ENCODE peak calls at places on chromosome 1, in five cellular contexts. One of them, this sample, is unnamed.

GRCh38 chr1:205356424-205357151 is at the start of gene KLHDC8A:
- DNase-seq in esophagus squamous epithelium: no peak
- DNase-seq in CD4-positive, alpha-beta T cell: no peak
- DNase-seq in transverse colon: no peak
- DNase-seq in osteoblast: no peak
- DNase-seq in this sample: no peak

GRCh38 chr1:98049370-98050115 is 128.7 kb upstream of the DPYD start:
- DNase-seq in esophagus squamous epithelium: no peak
- DNase-seq in CD4-positive, alpha-beta T cell: no peak
- DNase-seq in transverse colon: no peak
- DNase-seq in osteoblast: peak; percentile 81
- DNase-seq in this sample: no peak

GRCh38 chr1:34083974-34084373 is 81.1 kb downstream of the CSMD2 start:
- DNase-seq in esophagus squamous epithelium: no peak
- DNase-seq in CD4-positive, alpha-beta T cell: no peak
- DNase-seq in transverse colon: no peak
- DNase-seq in osteoblast: no peak
- DNase-seq in this sample: no peak

GRCh38 chr1:205766038-205766437 is 9.2 kb downstream of the RAB29 start:
- DNase-seq in esophagus squamous epithelium: no peak
- DNase-seq in CD4-positive, alpha-beta T cell: no peak
- DNase-seq in transverse colon: no peak
- DNase-seq in osteoblast: peak; percentile 76
- DNase-seq in this sample: no peak

GRCh38 chr1:98706173-98706848 is 44.8 kb downstream of the SNX7 start:
- DNase-seq in esophagus squamous epithelium: no peak
- DNase-seq in CD4-positive, alpha-beta T cell: no peak
- DNase-seq in transverse colon: no peak
- DNase-seq in osteoblast: peak; percentile 8
- DNase-seq in this sample: no peak

GRCh38 chr1:3034162-3034561 is 12.9 kb downstream of the ACTRT2 start:
- DNase-seq in esophagus squamous epithelium: no peak
- DNase-seq in CD4-positive, alpha-beta T cell: no peak
- DNase-seq in transverse colon: no peak
- DNase-seq in osteoblast: peak; percentile 31
- DNase-seq in this sample: no peak

GRCh38 chr1:40532844-40533424 is 1.5 kb downstream of the ZNF684 start:
- DNase-seq in esophagus squamous epithelium: no peak
- DNase-seq in CD4-positive, alpha-beta T cell: no peak
- DNase-seq in transverse colon: peak; percentile 21
- DNase-seq in osteoblast: peak; percentile 62
- DNase-seq in this sample: no peak

GRCh38 chr1:235923466-235924008 is 56.8 kb upstream of the LYST start:
- DNase-seq in esophagus squamous epithelium: no peak
- DNase-seq in CD4-positive, alpha-beta T cell: peak; percentile 27
- DNase-seq in transverse colon: peak; percentile 72
- DNase-seq in osteoblast: no peak
- DNase-seq in this sample: no peak

GRCh38 chr1:145961425-145962156 is 2.8 kb downstream of the ANKRD34A start:
- DNase-seq in esophagus squamous epithelium: no peak
- DNase-seq in CD4-positive, alpha-beta T cell: peak; percentile 35
- DNase-seq in transverse colon: peak; percentile 63
- DNase-seq in osteoblast: peak; percentile 82
- DNase-seq in this sample: no peak

GRCh38 chr1:42163114-42163513 is 1.4 kb downstream of the GUCA2A start:
- DNase-seq in esophagus squamous epithelium: no peak
- DNase-seq in CD4-positive, alpha-beta T cell: no peak
- DNase-seq in transverse colon: no peak
- DNase-seq in osteoblast: peak; percentile 79
- DNase-seq in this sample: no peak

GRCh38 chr1:222616535-222616934 is 1.4 kb upstream of the MIA3 start:
- DNase-seq in esophagus squamous epithelium: no peak
- DNase-seq in CD4-positive, alpha-beta T cell: no peak
- DNase-seq in transverse colon: no peak
- DNase-seq in osteoblast: peak; percentile 95
- DNase-seq in this sample: no peak

GRCh38 chr1:180248731-180249681 is 18.9 kb downstream of the LHX4 start:
- DNase-seq in esophagus squamous epithelium: no peak
- DNase-seq in CD4-positive, alpha-beta T cell: no peak
- DNase-seq in transverse colon: no peak
- DNase-seq in osteoblast: peak; percentile 82
- DNase-seq in this sample: no peak

GRCh38 chr1:160774886-160775719 is 20.9 kb upstream of the LY9 start:
- DNase-seq in esophagus squamous epithelium: no peak
- DNase-seq in CD4-positive, alpha-beta T cell: no peak
- DNase-seq in transverse colon: no peak
- DNase-seq in osteoblast: no peak
- DNase-seq in this sample: no peak

GRCh38 chr1:230119340-230119739 is 52.3 kb downstream of the GALNT2 start:
- DNase-seq in esophagus squamous epithelium: no peak
- DNase-seq in CD4-positive, alpha-beta T cell: no peak
- DNase-seq in transverse colon: no peak
- DNase-seq in osteoblast: no peak
- DNase-seq in this sample: no peak

GRCh38 chr1:33099290-33100118 is 18.6 kb downstream of the AZIN2 start:
- DNase-seq in esophagus squamous epithelium: no peak
- DNase-seq in CD4-positive, alpha-beta T cell: peak; percentile 78
- DNase-seq in transverse colon: peak; percentile 63
- DNase-seq in osteoblast: peak; percentile 95
- DNase-seq in this sample: peak; percentile 85

GRCh38 chr1:243924188-243924587 is 74.1 kb upstream of the AKT3 start:
- DNase-seq in esophagus squamous epithelium: no peak
- DNase-seq in CD4-positive, alpha-beta T cell: no peak
- DNase-seq in transverse colon: no peak
- DNase-seq in osteoblast: no peak
- DNase-seq in this sample: no peak

GRCh38 chr1:33902486-33903209 is 38.8 kb downstream of the HMGB4 start:
- DNase-seq in esophagus squamous epithelium: no peak
- DNase-seq in CD4-positive, alpha-beta T cell: no peak
- DNase-seq in transverse colon: no peak
- DNase-seq in osteoblast: no peak
- DNase-seq in this sample: peak; percentile 53

GRCh38 chr1:151510957-151511635 is at the start of gene CGN:
- DNase-seq in esophagus squamous epithelium: no peak
- DNase-seq in CD4-positive, alpha-beta T cell: peak; percentile 84
- DNase-seq in transverse colon: peak; percentile 93
- DNase-seq in osteoblast: peak; percentile 90
- DNase-seq in this sample: peak; percentile 87

GRCh38 chr1:107724648-107725047 is 240.3 kb downstream of the VAV3 start:
- DNase-seq in esophagus squamous epithelium: no peak
- DNase-seq in CD4-positive, alpha-beta T cell: no peak
- DNase-seq in transverse colon: no peak
- DNase-seq in osteoblast: peak; percentile 19
- DNase-seq in this sample: no peak

GRCh38 chr1:32954183-32954582 is 10.4 kb downstream of the RNF19B start:
- DNase-seq in esophagus squamous epithelium: no peak
- DNase-seq in CD4-positive, alpha-beta T cell: no peak
- DNase-seq in transverse colon: no peak
- DNase-seq in osteoblast: no peak
- DNase-seq in this sample: no peak

GRCh38 chr1:41806472-41807155 is 112.1 kb downstream of the HIVEP3 start:
- DNase-seq in esophagus squamous epithelium: no peak
- DNase-seq in CD4-positive, alpha-beta T cell: no peak
- DNase-seq in transverse colon: no peak
- DNase-seq in osteoblast: no peak
- DNase-seq in this sample: no peak

GRCh38 chr1:160205974-160206369 is 788 bp downstream of the PEA15 start:
- DNase-seq in esophagus squamous epithelium: no peak
- DNase-seq in CD4-positive, alpha-beta T cell: peak; percentile 35
- DNase-seq in transverse colon: peak; percentile 47
- DNase-seq in osteoblast: peak; percentile 96
- DNase-seq in this sample: no peak

GRCh38 chr1:163131981-163132380 is 62.8 kb downstream of the RGS4 start:
- DNase-seq in esophagus squamous epithelium: no peak
- DNase-seq in CD4-positive, alpha-beta T cell: no peak
- DNase-seq in transverse colon: no peak
- DNase-seq in osteoblast: no peak
- DNase-seq in this sample: no peak

GRCh38 chr1:77412069-77412793 is 130.4 kb downstream of the AK5 start:
- DNase-seq in esophagus squamous epithelium: no peak
- DNase-seq in CD4-positive, alpha-beta T cell: no peak
- DNase-seq in transverse colon: no peak
- DNase-seq in osteoblast: no peak
- DNase-seq in this sample: no peak

GRCh38 chr1:63663873-63664272 is 70.7 kb downstream of the PGM1 start:
- DNase-seq in esophagus squamous epithelium: no peak
- DNase-seq in CD4-positive, alpha-beta T cell: no peak
- DNase-seq in transverse colon: no peak
- DNase-seq in osteoblast: peak; percentile 77
- DNase-seq in this sample: no peak

GRCh38 chr1:100927276-100927675 is 31.4 kb downstream of the SLC30A7 start:
- DNase-seq in esophagus squamous epithelium: no peak
- DNase-seq in CD4-positive, alpha-beta T cell: peak; percentile 65
- DNase-seq in transverse colon: no peak
- DNase-seq in osteoblast: no peak
- DNase-seq in this sample: no peak

GRCh38 chr1:69076631-69077030 is 491.1 kb upstream of the LRRC7 start:
- DNase-seq in esophagus squamous epithelium: no peak
- DNase-seq in CD4-positive, alpha-beta T cell: no peak
- DNase-seq in transverse colon: no peak
- DNase-seq in osteoblast: no peak
- DNase-seq in this sample: no peak

DNA sequence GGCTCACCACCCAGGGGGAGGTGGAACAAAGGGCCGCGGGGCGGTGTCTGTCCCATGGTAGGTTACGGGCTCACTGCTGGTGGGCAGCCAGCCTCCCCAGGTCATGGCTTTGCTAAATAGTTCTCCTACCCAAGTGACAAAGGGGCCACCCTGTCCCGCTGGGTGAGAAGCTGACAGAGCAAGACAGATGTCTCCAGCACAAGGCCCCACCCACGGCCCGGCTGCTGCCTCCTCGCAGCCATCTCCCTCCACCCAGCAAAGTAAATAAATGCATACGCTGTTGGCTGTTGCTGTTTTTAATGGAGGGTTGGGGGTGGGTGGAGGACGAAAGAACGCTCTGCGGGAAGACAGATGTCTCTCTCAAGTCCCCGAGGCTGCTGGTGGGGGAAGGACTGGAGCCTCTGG is 9.1 kb upstream of the GPR153 start:
- DNase-seq in esophagus squamous epithelium: no peak
- DNase-seq in CD4-positive, alpha-beta T cell: no peak
- DNase-seq in transverse colon: peak; percentile 76
- DNase-seq in osteoblast: no peak
- DNase-seq in this sample: no peak
- H3K27ac ChIP-seq in esophagus squamous epithelium: no peak overlapping the region
- H3K27ac ChIP-seq in CD4-positive, alpha-beta T cell: no peak overlapping the region
- H3K27ac ChIP-seq in transverse colon: peak overlapping the region; percentile 81
- H3K27ac ChIP-seq in osteoblast: no peak overlapping the region
- H3K27ac ChIP-seq in this sample: no peak overlapping the region

DNA sequence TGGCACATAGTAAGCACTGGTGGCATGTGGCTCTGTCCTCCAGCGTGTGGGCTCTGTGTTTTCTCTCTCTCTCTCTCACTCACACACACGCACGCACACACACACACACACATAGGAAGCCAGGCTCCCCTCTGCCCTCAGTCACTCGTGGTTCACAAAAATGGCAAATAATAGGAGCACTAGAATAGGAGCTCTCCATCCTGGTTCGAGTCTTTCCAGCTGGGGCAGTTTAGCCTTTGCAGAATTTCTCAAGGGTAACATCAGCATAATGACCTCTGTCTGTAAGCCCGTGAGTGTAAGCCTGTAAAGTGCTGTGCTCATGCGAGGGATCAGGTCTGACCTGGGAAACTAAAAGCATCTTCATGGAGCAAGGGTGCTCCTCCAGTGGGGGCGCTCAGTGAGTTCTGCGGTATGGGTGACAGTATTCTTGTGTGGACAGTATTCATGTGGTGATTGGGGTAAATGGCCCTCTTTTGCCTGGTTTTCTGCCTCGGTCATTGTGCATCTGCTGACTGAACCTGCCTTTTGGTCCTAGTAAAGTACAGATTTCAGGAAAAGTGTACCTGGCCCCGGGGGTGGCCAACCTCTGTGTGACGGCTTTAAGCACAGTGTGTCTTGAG is 839 bp upstream of the ZC3H12A start:
- DNase-seq in esophagus squamous epithelium: no peak
- DNase-seq in CD4-positive, alpha-beta T cell: peak; percentile 57
- DNase-seq in transverse colon: no peak
- DNase-seq in osteoblast: peak; percentile 92
- DNase-seq in this sample: no peak
- H3K27ac ChIP-seq in esophagus squamous epithelium: peak overlapping the region; percentile 96
- H3K27ac ChIP-seq in CD4-positive, alpha-beta T cell: peak overlapping the region; percentile 79
- H3K27ac ChIP-seq in transverse colon: peak overlapping the region; percentile 97
- H3K27ac ChIP-seq in osteoblast: peak overlapping the region; percentile 35
- H3K27ac ChIP-seq in this sample: peak overlapping the region; percentile 98

DNA sequence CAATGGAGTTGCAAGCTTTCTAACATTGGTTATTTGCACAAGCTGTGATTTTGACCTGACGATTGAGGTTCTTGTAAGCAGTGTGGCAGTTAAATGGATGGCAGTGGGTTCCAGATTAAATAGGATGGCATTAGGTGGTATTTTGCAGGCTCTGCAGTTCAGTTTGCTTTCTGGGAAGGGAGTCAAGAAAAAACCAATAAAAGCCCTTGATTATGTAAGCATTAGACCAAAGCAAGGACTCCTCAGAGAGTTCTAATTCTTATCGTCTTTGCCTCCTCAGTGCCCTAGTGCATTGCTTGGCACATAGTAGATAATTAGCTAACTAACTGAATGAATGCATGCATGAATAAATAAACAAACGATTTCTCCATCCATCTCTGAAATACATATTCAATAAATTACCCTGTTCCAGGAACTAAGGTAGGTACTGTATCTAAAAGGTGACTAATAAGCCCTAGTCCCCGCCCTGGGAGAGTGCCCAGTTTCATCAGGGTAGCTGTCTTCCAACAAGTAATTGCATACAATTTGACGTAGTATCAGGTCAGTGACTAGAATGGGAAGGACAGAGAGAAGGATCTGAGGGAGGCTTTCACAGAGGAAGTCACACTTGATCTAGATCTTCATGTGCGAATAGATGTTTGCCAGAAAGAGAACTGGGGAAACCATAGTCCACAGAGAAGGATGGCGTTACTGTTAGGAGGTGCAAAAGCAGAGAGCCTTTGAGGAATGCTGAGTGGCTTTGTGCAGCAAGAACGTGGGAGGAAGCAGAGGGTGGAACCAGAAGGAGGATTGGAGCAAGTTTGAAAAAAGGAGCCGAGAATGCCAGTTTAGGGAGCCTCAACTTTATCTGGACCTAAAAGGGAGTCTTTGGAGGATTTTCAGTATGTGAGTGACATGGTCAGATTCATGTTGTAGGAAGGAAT is 111.3 kb downstream of the TBX19 start:
- DNase-seq in esophagus squamous epithelium: no peak
- DNase-seq in CD4-positive, alpha-beta T cell: no peak
- DNase-seq in transverse colon: peak; percentile 18
- DNase-seq in osteoblast: no peak
- DNase-seq in this sample: no peak
- H3K27ac ChIP-seq in esophagus squamous epithelium: no peak overlapping the region
- H3K27ac ChIP-seq in CD4-positive, alpha-beta T cell: no peak overlapping the region
- H3K27ac ChIP-seq in transverse colon: peak overlapping the region; percentile 21
- H3K27ac ChIP-seq in osteoblast: no peak overlapping the region
- H3K27ac ChIP-seq in this sample: no peak overlapping the region

DNA sequence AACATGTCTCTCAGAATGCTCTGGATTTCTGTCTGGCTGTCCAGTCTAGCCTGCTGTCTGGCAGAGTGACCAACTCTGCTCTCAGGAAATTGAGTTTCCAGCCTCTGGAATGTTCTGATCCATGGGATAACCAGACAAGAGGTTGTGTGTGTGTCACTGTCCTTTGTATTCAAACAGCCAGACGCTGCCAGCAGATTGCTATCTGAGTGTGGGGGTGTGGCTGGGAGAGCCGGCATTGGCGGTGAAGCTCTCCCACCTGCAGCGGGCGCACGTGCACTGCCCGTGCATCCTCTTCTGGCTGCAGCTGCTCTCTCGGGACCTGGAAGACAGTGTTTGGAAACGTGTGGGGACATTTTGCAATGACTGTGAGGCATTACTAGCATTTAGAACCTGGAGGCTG is 26.1 kb downstream of the PKP1 start:
- DNase-seq in esophagus squamous epithelium: no peak
- DNase-seq in CD4-positive, alpha-beta T cell: no peak
- DNase-seq in transverse colon: peak; percentile 82
- DNase-seq in osteoblast: peak; percentile 94
- DNase-seq in this sample: no peak
- H3K27ac ChIP-seq in esophagus squamous epithelium: peak overlapping the region; percentile 93
- H3K27ac ChIP-seq in CD4-positive, alpha-beta T cell: no peak overlapping the region
- H3K27ac ChIP-seq in transverse colon: no peak overlapping the region
- H3K27ac ChIP-seq in osteoblast: no peak overlapping the region
- H3K27ac ChIP-seq in this sample: peak overlapping the region; percentile 25